ENCODE peak calls at places on chromosomes 5 and 9, in seven cellular contexts. H is RPMI8226, K is cerebellar nuclear complex, A is NCI-H2029 treated with DMSO at 0.1 percent for 48 hours, B is omental fat pad, I is NCI-H345, P is T-helper 1 cell. G is an unnamed sample.

GRCh38 chr9:8845376-8845775 is 1045.8 kb upstream of the DMAC1 start:
- DNase-seq in A (no peak), K (no peak), H (no peak), I (no peak), B (no peak), P (no peak), G (no peak)

GRCh38 chr9:125541840-125542243 is 165.2 kb downstream of the MAPKAP1 start:
- DNase-seq in B (no peak), P (no peak), I (peak), K (no peak), A (peak), H (no peak), G (no peak)

GRCh38 chr5:143613329-143613728 is 198.6 kb upstream of the HMHB1 start:
- DNase-seq in H (no peak), A (no peak), P (no peak), B (no peak), K (no peak), I (no peak), G (no peak)

GRCh38 chr5:135560858-135561257 is 17.9 kb downstream of the CXCL14 start:
- DNase-seq in I (peak), A (peak), H (peak), P (peak), K (no peak), B (peak), G (no peak)

GRCh38 chr5:159107308-159107707 is 7.6 kb upstream of the EBF1 start:
- DNase-seq in H (no peak), P (no peak), K (no peak), I (no peak), B (no peak), A (no peak), G (no peak)

GRCh38 chr5:44266882-44267577 is 122.2 kb downstream of the FGF10 start:
- DNase-seq in P (no peak), H (no peak), A (no peak), B (no peak), I (no peak), K (no peak), G (no peak)

GRCh38 chr5:61351733-61352132 is 19.7 kb downstream of the ZSWIM6 start:
- DNase-seq in A (no peak), I (no peak), P (no peak), K (no peak), B (no peak), H (no peak), G (no peak)

GRCh38 chr5:87074934-87075541 is 192.6 kb upstream of the RASA1 start:
- DNase-seq in P (no peak), A (no peak), B (no peak), K (no peak), I (no peak), H (peak), G (no peak)

GRCh38 chr5:132479073-132479811 is 11.3 kb downstream of the IRF1 start:
- DNase-seq in H (no peak), B (no peak), P (no peak), I (no peak), K (no peak), A (no peak), G (no peak)

GRCh38 chr9:133575673-133576590 is 33.3 kb downstream of the FAM163B start:
- DNase-seq in H (no peak), K (no peak), B (no peak), P (no peak), I (peak), A (no peak), G (no peak)

GRCh38 chr5:119037496-119038215 is 33.2 kb upstream of the DMXL1 start:
- DNase-seq in A (no peak), K (no peak), I (no peak), H (no peak), B (no peak), P (no peak), G (no peak)

GRCh38 chr5:5105531-5105930 is 34.6 kb upstream of the ADAMTS16 start:
- DNase-seq in B (no peak), P (no peak), I (no peak), K (no peak), H (no peak), A (peak), G (no peak)

GRCh38 chr5:1436681-1437080 is 8.6 kb downstream of the SLC6A3 start:
- DNase-seq in K (no peak), B (no peak), P (no peak), H (no peak), I (no peak), A (no peak), G (no peak)

GRCh38 chr5:53333160-53333559 is 147.3 kb upstream of the FST start:
- DNase-seq in K (no peak), A (no peak), P (no peak), B (no peak), H (no peak), I (no peak), G (no peak)

GRCh38 chr5:141560141-141560540 is 58.7 kb downstream of the DIAPH1 start:
- DNase-seq in K (no peak), B (no peak), P (no peak), A (peak), I (peak), H (no peak), G (no peak)

GRCh38 chr9:121483049-121483448 is 16.6 kb downstream of the GGTA1 start:
- DNase-seq in B (no peak), H (no peak), I (no peak), P (no peak), K (no peak), A (peak), G (no peak)

GRCh38 chr9:5750569-5750968 is 82.3 kb downstream of the ERMP1 start:
- DNase-seq in H (no peak), K (no peak), B (no peak), P (no peak), A (no peak), I (no peak), G (no peak)

GRCh38 chr9:132210472-132211145 is 48.8 kb downstream of the NTNG2 start:
- DNase-seq in H (no peak), A (no peak), P (no peak), K (no peak), B (no peak), I (no peak), G (no peak)

GRCh38 chr5:138448481-138449398 is 9.9 kb downstream of the REEP2 start:
- DNase-seq in K (peak), B (no peak), I (peak), A (no peak), P (no peak), H (no peak), G (no peak)

GRCh38 chr9:109166771-109167601 is at the start of gene FRRS1L:
- DNase-seq in H (no peak), K (no peak), A (no peak), I (peak), B (no peak), P (no peak), G (no peak)

GRCh38 chr5:109650451-109650850 is 39.3 kb upstream of the MAN2A1 start:
- DNase-seq in P (no peak), I (no peak), B (no peak), A (no peak), H (no peak), K (no peak), G (no peak)

GRCh38 chr5:83564069-83564749 is 92.7 kb downstream of the VCAN start:
- DNase-seq in B (no peak), A (peak), I (peak), H (peak), P (no peak), K (no peak), G (no peak)

GRCh38 chr9:86503281-86503680 is 149.1 kb upstream of the TUT7 start:
- DNase-seq in I (no peak), A (no peak), P (no peak), B (no peak), H (no peak), K (no peak), G (no peak)

GRCh38 chr9:132147331-132147730 is 14.5 kb upstream of the NTNG2 start:
- DNase-seq in I (no peak), H (no peak), B (no peak), P (no peak), K (no peak), A (no peak), G (no peak)

GRCh38 chr9:134225186-134225585 is 60.8 kb upstream of the RNU6ATAC start:
- DNase-seq in B (no peak), I (no peak), A (no peak), K (no peak), P (no peak), H (peak), G (no peak)

GRCh38 chr5:142262683-142263082 is 62.1 kb downstream of the SPRY4 start:
- DNase-seq in A (no peak), P (no peak), H (no peak), B (no peak), I (no peak), K (no peak), G (no peak)

GRCh38 chr9:112486221-112487007 is at the start of gene KIAA1958:
- DNase-seq in K (no peak), A (peak), I (peak), B (peak), P (peak), H (peak), G (peak)

GRCh38 chr9:74639112-74639511 is 142.0 kb downstream of the RORB start:
- DNase-seq in K (no peak), B (no peak), I (no peak), H (no peak), P (no peak), A (no peak), G (no peak)

GRCh38 chr5:127562252-127562651 is 44.8 kb downstream of the PRRC1 start:
- DNase-seq in K (no peak), I (no peak), H (no peak), A (no peak), P (no peak), B (no peak), G (no peak)

GRCh38 chr5:116787570-116787969 is 212.9 kb upstream of the SEMA6A start:
- DNase-seq in I (no peak), A (no peak), H (no peak), K (no peak), P (no peak), B (no peak), G (no peak)

GRCh38 chr5:153237671-153238332 is 252.7 kb upstream of the GRIA1 start:
- DNase-seq in I (no peak), P (no peak), B (no peak), K (no peak), H (no peak), A (no peak), G (no peak)

GRCh38 chr5:53557386-53557785 is 3.1 kb upstream of the NDUFS4 start:
- DNase-seq in A (no peak), B (no peak), H (no peak), K (no peak), I (no peak), P (no peak), G (no peak)

GRCh38 chr9:107906074-107906473 is 416.5 kb upstream of the KLF4 start:
- DNase-seq in P (no peak), B (no peak), K (no peak), I (peak), A (no peak), H (peak), G (no peak)